ENCODE peak calls at places on chromosomes 3 and 15, in five cellular contexts. One of them, this sample, is unnamed.
A peak's percentile ranks its signal among the peaks of the same experiment; 100 is the strongest.

GRCh38 chr3:127779747-127780146 is 42.6 kb downstream of the MGLL start:
- DNase-seq in PC-3: peak; percentile 75
- DNase-seq in HCT116: no peak
- DNase-seq in GM23248: no peak
- DNase-seq in OCI-LY7: no peak
- DNase-seq in this sample: no peak

GRCh38 chr15:79432345-79433311 is 492 bp downstream of the MINAR1 start:
- DNase-seq in PC-3: no peak
- DNase-seq in HCT116: no peak
- DNase-seq in GM23248: peak; percentile 42
- DNase-seq in OCI-LY7: no peak
- DNase-seq in this sample: peak; percentile 20

GRCh38 chr3:77906102-77906709 is 866.3 kb downstream of the ROBO2 start:
- DNase-seq in PC-3: peak; percentile 96
- DNase-seq in HCT116: no peak
- DNase-seq in GM23248: no peak
- DNase-seq in OCI-LY7: no peak
- DNase-seq in this sample: no peak

GRCh38 chr3:45057557-45057956 is 31.5 kb downstream of the CLEC3B start:
- DNase-seq in PC-3: peak; percentile 86
- DNase-seq in HCT116: no peak
- DNase-seq in GM23248: no peak
- DNase-seq in OCI-LY7: no peak
- DNase-seq in this sample: no peak

GRCh38 chr3:117995795-117996194 is 1038.9 kb downstream of the IGSF11 start:
- DNase-seq in PC-3: no peak
- DNase-seq in HCT116: no peak
- DNase-seq in GM23248: peak; percentile 24
- DNase-seq in OCI-LY7: no peak
- DNase-seq in this sample: no peak

GRCh38 chr15:88604381-88604951 is 16.7 kb upstream of the AEN start:
- DNase-seq in PC-3: no peak
- DNase-seq in HCT116: no peak
- DNase-seq in GM23248: no peak
- DNase-seq in OCI-LY7: no peak
- DNase-seq in this sample: no peak

GRCh38 chr3:189157232-189158007 is 14.4 kb upstream of the TPRG1 start:
- DNase-seq in PC-3: no peak
- DNase-seq in HCT116: no peak
- DNase-seq in GM23248: no peak
- DNase-seq in OCI-LY7: no peak
- DNase-seq in this sample: no peak

GRCh38 chr15:78951841-78952238 is 7.0 kb upstream of the CTSH start:
- DNase-seq in PC-3: peak; percentile 89
- DNase-seq in HCT116: no peak
- DNase-seq in GM23248: no peak
- DNase-seq in OCI-LY7: no peak
- DNase-seq in this sample: peak; percentile 64

GRCh38 chr3:99505200-99505599 is 133.2 kb upstream of the COL8A1 start:
- DNase-seq in PC-3: no peak
- DNase-seq in HCT116: no peak
- DNase-seq in GM23248: peak; percentile 40
- DNase-seq in OCI-LY7: no peak
- DNase-seq in this sample: no peak

GRCh38 chr3:33892655-33893054 is 94.2 kb downstream of the PDCD6IP start:
- DNase-seq in PC-3: no peak
- DNase-seq in HCT116: no peak
- DNase-seq in GM23248: no peak
- DNase-seq in OCI-LY7: no peak
- DNase-seq in this sample: no peak

GRCh38 chr3:111831840-111832239 is 27.2 kb upstream of the PHLDB2 start:
- DNase-seq in PC-3: no peak
- DNase-seq in HCT116: no peak
- DNase-seq in GM23248: peak; percentile 16
- DNase-seq in OCI-LY7: no peak
- DNase-seq in this sample: no peak

GRCh38 chr3:113531826-113532697 is at the start of gene SIDT1:
- DNase-seq in PC-3: peak; percentile 76
- DNase-seq in HCT116: no peak
- DNase-seq in GM23248: peak; percentile 42
- DNase-seq in OCI-LY7: peak; percentile 76
- DNase-seq in this sample: peak; percentile 56

GRCh38 chr15:78422571-78423340 is 15.3 kb upstream of the IREB2 start:
- DNase-seq in PC-3: peak; percentile 69
- DNase-seq in HCT116: peak; percentile 47
- DNase-seq in GM23248: peak; percentile 64
- DNase-seq in OCI-LY7: peak; percentile 63
- DNase-seq in this sample: peak; percentile 80

GRCh38 chr15:58269455-58270414 is 131.6 kb downstream of the AQP9 start:
- DNase-seq in PC-3: peak; percentile 72
- DNase-seq in HCT116: peak; percentile 42
- DNase-seq in GM23248: peak; percentile 77
- DNase-seq in OCI-LY7: peak; percentile 60
- DNase-seq in this sample: peak; percentile 76

GRCh38 chr15:70071799-70072198 is 25.9 kb downstream of the TLE3 start:
- DNase-seq in PC-3: no peak
- DNase-seq in HCT116: no peak
- DNase-seq in GM23248: no peak
- DNase-seq in OCI-LY7: no peak
- DNase-seq in this sample: no peak

GRCh38 chr15:70067011-70067410 is 30.7 kb downstream of the TLE3 start:
- DNase-seq in PC-3: no peak
- DNase-seq in HCT116: no peak
- DNase-seq in GM23248: no peak
- DNase-seq in OCI-LY7: no peak
- DNase-seq in this sample: no peak

GRCh38 chr15:70069716-70070115 is 28.0 kb downstream of the TLE3 start:
- DNase-seq in PC-3: no peak
- DNase-seq in HCT116: no peak
- DNase-seq in GM23248: no peak
- DNase-seq in OCI-LY7: no peak
- DNase-seq in this sample: no peak

GRCh38 chr15:70066422-70066821 is 31.3 kb downstream of the TLE3 start:
- DNase-seq in PC-3: no peak
- DNase-seq in HCT116: no peak
- DNase-seq in GM23248: peak; percentile 35
- DNase-seq in OCI-LY7: no peak
- DNase-seq in this sample: no peak

DNA sequence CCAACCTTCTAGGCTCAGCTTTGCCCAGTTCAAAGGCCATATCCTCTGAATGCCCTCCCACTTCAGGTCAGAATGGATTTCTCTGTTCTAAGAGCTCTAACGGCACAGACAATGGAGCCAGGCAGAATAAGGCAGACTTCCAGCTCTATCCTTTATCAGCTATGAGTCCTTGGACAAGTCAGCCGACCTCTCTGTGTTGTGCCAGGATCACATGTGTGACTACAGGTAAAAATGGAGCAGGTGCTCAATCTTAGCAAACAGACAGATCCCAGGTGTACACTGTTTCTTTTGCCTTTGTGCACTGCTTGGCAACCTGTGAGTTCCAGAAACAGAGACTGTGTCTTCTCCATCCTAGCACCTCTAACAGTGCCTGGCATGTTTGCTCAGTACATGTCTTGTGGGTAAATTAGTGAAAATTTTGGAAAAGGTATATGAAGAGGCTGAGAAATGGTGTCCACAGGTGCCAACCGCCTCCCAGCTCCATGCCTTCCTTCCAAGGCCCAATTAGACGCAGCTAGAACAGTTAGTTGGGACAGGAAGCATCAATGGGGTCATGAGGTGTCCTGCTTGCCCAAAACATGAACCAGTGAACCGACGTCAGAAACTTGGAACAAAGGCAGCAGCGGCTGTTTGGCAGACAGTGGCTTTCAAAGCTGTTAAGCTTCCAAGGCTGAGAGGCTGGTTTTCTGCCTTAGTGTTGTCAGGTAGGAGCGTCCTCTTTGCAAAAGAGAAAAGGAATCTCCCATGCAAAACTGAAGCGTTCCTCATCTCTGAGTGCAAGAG is 28.7 kb downstream of the TLE3 start:
- DNase-seq in PC-3: no peak
- DNase-seq in HCT116: no peak
- DNase-seq in GM23248: no peak
- DNase-seq in OCI-LY7: no peak
- DNase-seq in this sample: no peak
- H3K36me3 ChIP-seq in PC-3: peaks cover 73% of the 10 kb centered on the region
- H3K36me3 ChIP-seq in HCT116: peaks cover 50% of the 10 kb centered on the region
- H3K36me3 ChIP-seq in GM23248: peaks cover 48% of the 10 kb centered on the region
- H3K36me3 ChIP-seq in OCI-LY7: peaks cover 92% of the 10 kb centered on the region
- H3K36me3 ChIP-seq in this sample: peaks cover 8% of the 10 kb centered on the region

GRCh38 chr3:181943285-181943684 is 231.6 kb downstream of the SOX2 start:
- DNase-seq in PC-3: no peak
- DNase-seq in HCT116: no peak
- DNase-seq in GM23248: no peak
- DNase-seq in OCI-LY7: no peak
- DNase-seq in this sample: no peak
- H2AFZ ChIP-seq in PC-3: no peak overlapping the region
- H2AFZ ChIP-seq in HCT116: no peak overlapping the region
- H2AFZ ChIP-seq in GM23248: no peak overlapping the region
- H2AFZ ChIP-seq in OCI-LY7: peak overlapping the region; percentile 82
- H2AFZ ChIP-seq in this sample: peak overlapping the region; percentile 25

DNA sequence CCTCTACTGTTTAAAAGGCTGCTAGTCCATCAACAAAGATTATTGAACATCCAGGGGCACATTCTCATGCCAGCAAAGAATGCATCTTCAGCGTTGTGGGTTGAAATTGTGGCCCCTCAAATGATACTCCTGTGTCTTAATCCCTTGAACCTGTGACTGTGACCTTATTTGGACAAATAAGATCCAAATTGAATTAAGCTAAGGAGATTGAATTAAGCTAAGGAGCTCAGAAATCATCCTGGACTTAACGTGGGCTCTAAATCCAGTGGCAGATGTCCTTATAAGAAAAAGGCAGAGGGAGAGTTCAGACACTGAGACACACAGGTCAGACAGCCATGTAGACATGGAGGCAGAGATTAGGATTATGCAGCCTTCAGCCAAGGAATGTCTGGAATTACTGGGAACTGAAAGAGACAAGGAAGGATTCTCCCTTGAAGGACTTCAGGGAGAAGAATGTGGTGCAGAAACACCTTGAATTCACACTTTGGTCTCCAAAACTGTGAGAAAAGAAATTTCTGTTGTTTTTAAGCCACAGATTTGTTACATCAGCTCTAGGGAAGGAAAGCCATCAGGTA is 57.3 kb upstream of the SLC24A5 start:
- DNase-seq in PC-3: no peak
- DNase-seq in HCT116: no peak
- DNase-seq in GM23248: no peak
- DNase-seq in OCI-LY7: no peak
- DNase-seq in this sample: no peak
- TF ChIP-seq EZH2phosphoT487 in PC-3: no peak
- TF ChIP-seq EZH2phosphoT487 in HCT116: no peak
- TF ChIP-seq EZH2phosphoT487 in GM23248: no peak
- TF ChIP-seq EZH2phosphoT487 in OCI-LY7: no peak
- TF ChIP-seq EZH2phosphoT487 in this sample: no peak

GRCh38 chr15:34158355-34158754 is 51.5 kb downstream of the KATNBL1 start:
- DNase-seq in PC-3: no peak
- DNase-seq in HCT116: no peak
- DNase-seq in GM23248: no peak
- DNase-seq in OCI-LY7: no peak
- DNase-seq in this sample: no peak
- H3K36me3 ChIP-seq in PC-3: peaks cover 100% of the 10 kb centered on the region
- H3K36me3 ChIP-seq in HCT116: peaks cover 4% of the 10 kb centered on the region
- H3K36me3 ChIP-seq in GM23248: peaks cover 54% of the 10 kb centered on the region
- H3K36me3 ChIP-seq in OCI-LY7: peaks cover 85% of the 10 kb centered on the region
- H3K36me3 ChIP-seq in this sample: no peaks in the 10 kb centered on the region

GRCh38 chr15:51048308-51048707 is 46.4 kb downstream of the TNFAIP8L3 start:
- DNase-seq in PC-3: no peak
- DNase-seq in HCT116: no peak
- DNase-seq in GM23248: no peak
- DNase-seq in OCI-LY7: no peak
- DNase-seq in this sample: no peak
- H2AFZ ChIP-seq in PC-3: no peak overlapping the region
- H2AFZ ChIP-seq in HCT116: no peak overlapping the region
- H2AFZ ChIP-seq in GM23248: no peak overlapping the region
- H2AFZ ChIP-seq in OCI-LY7: no peak overlapping the region
- H2AFZ ChIP-seq in this sample: no peak overlapping the region

GRCh38 chr3:37693791-37694194 is 167.9 kb upstream of the CTDSPL start:
- DNase-seq in PC-3: no peak
- DNase-seq in HCT116: no peak
- DNase-seq in GM23248: no peak
- DNase-seq in OCI-LY7: no peak
- DNase-seq in this sample: no peak
- TF ChIP-seq EZH2phosphoT487 in PC-3: no peak
- TF ChIP-seq EZH2phosphoT487 in HCT116: no peak
- TF ChIP-seq EZH2phosphoT487 in GM23248: no peak
- TF ChIP-seq EZH2phosphoT487 in OCI-LY7: no peak
- TF ChIP-seq EZH2phosphoT487 in this sample: no peak

GRCh38 chr15:45670511-45670910 is 35.7 kb downstream of the SQOR start:
- DNase-seq in PC-3: no peak
- DNase-seq in HCT116: no peak
- DNase-seq in GM23248: peak; percentile 7
- DNase-seq in OCI-LY7: no peak
- DNase-seq in this sample: no peak
- H3K36me3 ChIP-seq in PC-3: no peaks in the 10 kb centered on the region
- H3K36me3 ChIP-seq in HCT116: no peaks in the 10 kb centered on the region
- H3K36me3 ChIP-seq in GM23248: no peaks in the 10 kb centered on the region
- H3K36me3 ChIP-seq in OCI-LY7: no peaks in the 10 kb centered on the region
- H3K36me3 ChIP-seq in this sample: no peaks in the 10 kb centered on the region

GRCh38 chr3:13650210-13651056 is 101.5 kb downstream of the FBLN2 start:
- DNase-seq in PC-3: peak; percentile 83
- DNase-seq in HCT116: peak; percentile 59
- DNase-seq in GM23248: peak; percentile 76
- DNase-seq in OCI-LY7: peak; percentile 78
- DNase-seq in this sample: peak; percentile 90
- H2AFZ ChIP-seq in PC-3: peak overlapping the region; percentile 60
- H2AFZ ChIP-seq in HCT116: peak overlapping the region; percentile 77
- H2AFZ ChIP-seq in GM23248: peak overlapping the region; percentile 48
- H2AFZ ChIP-seq in OCI-LY7: no peak overlapping the region
- H2AFZ ChIP-seq in this sample: no peak overlapping the region

GRCh38 chr15:60740231-60740630 is 261.3 kb upstream of the ICE2 start:
- DNase-seq in PC-3: no peak
- DNase-seq in HCT116: no peak
- DNase-seq in GM23248: no peak
- DNase-seq in OCI-LY7: no peak
- DNase-seq in this sample: no peak

GRCh38 chr15:60745469-60745971 is 266.6 kb upstream of the ICE2 start:
- DNase-seq in PC-3: no peak
- DNase-seq in HCT116: no peak
- DNase-seq in GM23248: peak; percentile 57
- DNase-seq in OCI-LY7: no peak
- DNase-seq in this sample: no peak

GRCh38 chr15:60740787-60741354 is 261.9 kb upstream of the ICE2 start:
- DNase-seq in PC-3: no peak
- DNase-seq in HCT116: no peak
- DNase-seq in GM23248: peak; percentile 59
- DNase-seq in OCI-LY7: no peak
- DNase-seq in this sample: peak; percentile 12

DNA sequence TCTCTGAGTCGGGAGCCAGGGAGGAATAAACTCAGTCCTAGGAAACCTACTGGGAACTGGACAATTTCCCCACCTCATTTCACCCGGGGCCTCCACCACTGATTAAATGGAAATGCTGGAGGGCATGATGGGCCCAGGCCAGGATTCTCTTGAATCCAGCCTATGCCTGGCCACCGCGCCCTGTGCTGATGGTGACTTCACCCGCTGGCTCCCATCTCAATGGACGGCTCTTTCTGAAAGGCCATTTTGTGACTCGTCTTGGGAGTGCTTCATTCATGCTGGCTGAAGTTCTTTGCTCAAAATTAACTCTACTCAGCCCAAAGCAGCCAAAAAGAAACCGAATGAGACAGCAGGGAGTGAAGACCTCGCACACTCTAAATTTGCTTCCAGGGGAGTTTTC is 265.9 kb upstream of the ICE2 start:
- DNase-seq in PC-3: no peak
- DNase-seq in HCT116: no peak
- DNase-seq in GM23248: peak; percentile 64
- DNase-seq in OCI-LY7: no peak
- DNase-seq in this sample: no peak
- TF ChIP-seq EZH2phosphoT487 in PC-3: no peak
- TF ChIP-seq EZH2phosphoT487 in HCT116: no peak
- TF ChIP-seq EZH2phosphoT487 in GM23248: no peak
- TF ChIP-seq EZH2phosphoT487 in OCI-LY7: no peak
- TF ChIP-seq EZH2phosphoT487 in this sample: no peak

This sample was measured in hepatocyte.